ENCODE peak calls at places on chromosomes 3 and 15, in five cellular contexts. M is EL, X is HS-5, Z is KBM-7, Y is NCI-H1092. Q is an unnamed sample.

GRCh38 chr3:114154321-114154821 is 24.5 kb downstream of the DRD3 start:
- DNase-seq in X (no peak), Z (no peak), Y (peak), M (no peak), Q (no peak)

GRCh38 chr3:38587548-38588131 is 61.8 kb downstream of the SCN5A start:
- DNase-seq in Z (no peak), Y (no peak), X (no peak), M (no peak), Q (no peak)

GRCh38 chr15:89753855-89754254 is 2.8 kb upstream of the MESP1 start:
- DNase-seq in X (no peak), M (no peak), Z (no peak), Y (no peak), Q (no peak)

GRCh38 chr3:35648347-35648746 is 9.0 kb downstream of the ARPP21 start:
- DNase-seq in X (no peak), Y (no peak), M (no peak), Z (no peak), Q (peak)

GRCh38 chr3:183189641-183190040 is 27.1 kb upstream of the LAMP3 start:
- DNase-seq in Z (no peak), Y (no peak), M (no peak), X (no peak), Q (no peak)

GRCh38 chr15:92521624-92522008 is 127.9 kb downstream of the ST8SIA2 start:
- DNase-seq in M (peak), Y (peak), Z (peak), X (peak), Q (peak)

GRCh38 chr15:84684092-84684491 is 26.1 kb upstream of the NMB start:
- DNase-seq in Z (no peak), X (no peak), M (peak), Y (no peak), Q (peak)

GRCh38 chr3:24608701-24609387 is 114.2 kb upstream of the THRB start:
- DNase-seq in Y (no peak), Z (no peak), X (no peak), M (no peak), Q (no peak)

GRCh38 chr15:62976301-62976842 is 66.2 kb upstream of the TPM1 start:
- DNase-seq in M (peak), Z (no peak), X (peak), Y (no peak), Q (peak)

GRCh38 chr3:27758083-27758482 is 36.0 kb upstream of the EOMES start:
- DNase-seq in Z (no peak), M (peak), Y (no peak), X (peak), Q (peak)

GRCh38 chr3:27633224-27633545 is 88.9 kb downstream of the EOMES start:
- DNase-seq in X (no peak), Z (peak), Y (no peak), M (peak), Q (peak)

GRCh38 chr15:39429898-39430357 is 151.0 kb upstream of the THBS1 start:
- DNase-seq in M (peak), Z (no peak), Y (no peak), X (peak), Q (peak)

GRCh38 chr3:153746211-153746610 is 375.0 kb upstream of the ARHGEF26 start:
- DNase-seq in M (no peak), Y (no peak), Z (no peak), X (no peak), Q (no peak)

GRCh38 chr3:134322286-134322685 is 52.0 kb downstream of the AMOTL2 start:
- DNase-seq in Y (no peak), Z (no peak), M (no peak), X (no peak), Q (no peak)

Q was measured in iris pigment epithelial cell.